ENCODE peak calls at places on chromosomes 6 and 20, in six cellular contexts. Z is left lung, J is left ventricle myocardium inferior, F is mesendoderm, L is GM12878, M is cardiac muscle cell. P is an unnamed sample. For H3K36me3, the result is how much of the 10 kb centered on the place peaks cover.

GRCh38 chr6:121780325-121781313 is 345.2 kb downstream of the GJA1 start:
- DNase-seq in Z (no peak), J (peak), F (peak), L (no peak), M (no peak), P (peak)

GRCh38 chr6:106063448-106063850 is 22.7 kb upstream of the PRDM1 start:
- DNase-seq in Z (no peak), J (no peak), F (no peak), L (no peak), M (no peak), P (no peak)

GRCh38 chr6:161137839-161138544 is 135.9 kb downstream of the AGPAT4 start:
- DNase-seq in Z (no peak), J (no peak), F (no peak), L (no peak), M (no peak), P (no peak)

GRCh38 chr6:79612457-79612856 is 18.7 kb upstream of the SH3BGRL2 start:
- DNase-seq in Z (no peak), J (no peak), F (no peak), L (no peak), M (no peak), P (no peak)

GRCh38 chr6:145705561-145705960 is 29.8 kb downstream of the EPM2A start:
- DNase-seq in Z (no peak), J (no peak), F (no peak), L (no peak), M (no peak), P (no peak)

GRCh38 chr6:69303382-69303781 is 493.4 kb downstream of the LMBRD1 start:
- DNase-seq in Z (no peak), J (no peak), F (no peak), L (no peak), M (no peak), P (no peak)

GRCh38 chr6:88730602-88731001 is 232.8 kb downstream of the RNGTT start:
- DNase-seq in Z (no peak), J (no peak), F (peak), L (no peak), M (no peak), P (no peak)

GRCh38 chr6:152143359-152143758 is 335.9 kb downstream of the ESR1 start:
- DNase-seq in Z (no peak), J (no peak), F (no peak), L (no peak), M (no peak), P (no peak)

GRCh38 chr6:125829433-125829832 is 38.7 kb downstream of the NCOA7 start:
- DNase-seq in Z (no peak), J (no peak), F (no peak), L (no peak), M (no peak), P (no peak)

GRCh38 chr6:156839591-156840001 is 62.4 kb downstream of the ARID1B start:
- DNase-seq in Z (no peak), J (no peak), F (peak), L (no peak), M (peak), P (no peak)

GRCh38 chr6:31692886-31693285 is 10.2 kb downstream of the ABHD16A start:
- DNase-seq in Z (peak), J (no peak), F (no peak), L (no peak), M (no peak), P (no peak)

GRCh38 chr6:16146527-16146955 is 17.7 kb downstream of the MYLIP start:
- DNase-seq in Z (no peak), J (no peak), F (no peak), L (no peak), M (no peak), P (no peak)

GRCh38 chr20:51337126-51337805 is 205.3 kb downstream of the NFATC2 start:
- DNase-seq in Z (no peak), J (no peak), F (no peak), L (no peak), M (no peak), P (no peak)

GRCh38 chr20:62063981-62064787 is 1.5 kb downstream of the TAF4 start:
- DNase-seq in Z (no peak), J (peak), F (peak), L (no peak), M (peak), P (peak)

GRCh38 chr20:37362231-37362792 is 16.4 kb downstream of the SRC start:
- DNase-seq in Z (no peak), J (no peak), F (no peak), L (no peak), M (no peak), P (no peak)

GRCh38 chr20:7667194-7667593 is 273.1 kb downstream of the HAO1 start:
- DNase-seq in Z (no peak), J (no peak), F (no peak), L (no peak), M (no peak), P (no peak)

GRCh38 chr6:4441981-4442434 is 306.6 kb upstream of the ECI2 start:
- DNase-seq in Z (no peak), J (no peak), F (no peak), L (no peak), M (no peak), P (no peak)

GRCh38 chr6:157908369-157909281 is 73.0 kb upstream of the SYNJ2 start:
- DNase-seq in Z (no peak), J (no peak), F (no peak), L (peak), M (no peak), P (no peak)

GRCh38 chr6:130893277-130893676 is 66.1 kb downstream of the SMLR1 start:
- DNase-seq in Z (no peak), J (no peak), F (no peak), L (no peak), M (no peak), P (no peak)

GRCh38 chr6:101435028-101435427 is 41.5 kb downstream of the GRIK2 start:
- DNase-seq in Z (no peak), J (no peak), F (no peak), L (no peak), M (no peak), P (no peak)

GRCh38 chr6:31888281-31889258 is 8.9 kb downstream of the EHMT2 start:
- DNase-seq in Z (peak), J (peak), F (no peak), L (no peak), M (peak), P (no peak)

GRCh38 chr20:58559368-58559729 is 44.1 kb upstream of the APCDD1L start:
- DNase-seq in Z (no peak), J (no peak), F (no peak), L (no peak), M (no peak), P (no peak)

GRCh38 chr6:45513843-45514242 is 136.1 kb upstream of the SUPT3H start:
- DNase-seq in Z (no peak), J (no peak), F (no peak), L (no peak), M (no peak), P (no peak)

GRCh38 chr20:63979549-63980316 is at the start of gene SAMD10:
- DNase-seq in Z (peak), J (no peak), F (peak), L (peak), M (peak), P (no peak)

GRCh38 chr20:45487231-45487635 is 17.7 kb downstream of the WFDC2 start:
- DNase-seq in Z (peak), J (no peak), F (peak), L (no peak), M (peak), P (no peak)

GRCh38 chr6:168133707-168134398 is 54.8 kb upstream of the FRMD1 start:
- DNase-seq in Z (no peak), J (no peak), F (no peak), L (no peak), M (no peak), P (no peak)

GRCh38 chr20:41355192-41355591 is 11.4 kb downstream of the EMILIN3 start:
- DNase-seq in Z (no peak), J (no peak), F (no peak), L (no peak), M (no peak), P (no peak)

GRCh38 chr6:39653631-39654030 is 71.6 kb downstream of the KIF6 start:
- DNase-seq in Z (no peak), J (no peak), F (peak), L (no peak), M (no peak), P (no peak)

GRCh38 chr6:10951675-10952282 is 64.9 kb downstream of the SYCP2L start:
- DNase-seq in Z (no peak), J (no peak), F (peak), L (no peak), M (peak), P (no peak)

GRCh38 chr6:82084324-82084920 is 163.1 kb downstream of the IBTK start:
- DNase-seq in Z (no peak), J (no peak), F (no peak), L (no peak), M (no peak), P (no peak)

GRCh38 chr6:170043150-170043819 is 247.6 kb downstream of the DLL1 start:
- DNase-seq in Z (no peak), J (no peak), F (no peak), L (no peak), M (peak), P (no peak)

GRCh38 chr20:52859156-52859887 is 112.8 kb upstream of the TSHZ2 start:
- DNase-seq in Z (no peak), J (peak), F (peak), L (no peak), M (no peak), P (no peak)
- H3K27ac ChIP-seq in Z (no peak), J (peak), F (no peak), L (no peak), M (no peak), P (no peak)

GRCh38 chr20:60242836-60243520 is 284.8 kb downstream of the CDH26 start:
- DNase-seq in Z (no peak), J (no peak), F (no peak), L (no peak), M (no peak), P (no peak)

GRCh38 chr20:60239981-60240380 is 281.8 kb downstream of the CDH26 start:
- DNase-seq in Z (no peak), J (no peak), F (no peak), L (no peak), M (no peak), P (no peak)

GRCh38 chr20:60240986-60241385 is 282.8 kb downstream of the CDH26 start:
- DNase-seq in Z (no peak), J (no peak), F (no peak), L (no peak), M (no peak), P (no peak)

GRCh38 chr20:60246751-60247150 is 288.5 kb downstream of the CDH26 start:
- DNase-seq in Z (no peak), J (no peak), F (no peak), L (no peak), M (no peak), P (no peak)

DNA sequence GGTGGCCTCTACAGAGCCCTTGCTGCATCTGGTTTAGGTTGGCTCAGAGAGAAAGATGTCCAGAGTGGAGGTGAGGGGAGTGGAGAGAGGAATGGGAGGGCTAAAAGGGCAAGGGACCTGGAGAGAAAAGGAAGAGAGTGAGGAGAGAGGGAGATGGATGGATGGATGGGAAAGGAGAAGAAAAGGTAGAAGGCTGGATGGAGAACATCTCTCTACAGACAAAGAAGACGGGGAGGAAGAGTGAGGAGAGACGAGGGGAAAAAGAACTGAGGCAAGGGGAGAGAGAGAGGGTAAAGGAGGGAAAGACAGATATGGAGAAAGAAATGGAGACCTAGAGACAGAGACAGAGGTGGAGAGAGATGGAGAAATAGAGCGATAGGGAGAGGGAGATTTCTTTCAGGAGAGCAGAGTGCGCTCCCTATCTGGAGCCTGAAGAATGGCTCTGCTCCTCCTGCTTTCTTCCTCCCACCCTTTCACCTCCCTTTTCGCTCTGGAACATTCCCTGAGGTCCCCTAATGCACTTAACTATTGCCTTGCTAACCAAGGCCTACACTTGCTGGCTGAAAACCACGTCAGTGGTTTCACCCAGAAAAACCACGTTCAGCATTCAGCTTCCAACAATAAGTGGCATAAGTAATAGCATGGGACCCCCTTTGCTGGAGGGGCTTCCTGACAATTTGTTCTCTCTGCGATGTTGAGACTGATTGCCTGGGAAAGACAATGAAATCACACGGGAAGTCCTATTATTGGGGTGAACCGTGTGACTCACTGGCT is 286.3 kb downstream of the CDH26 start:
- DNase-seq in Z (no peak), J (no peak), F (no peak), L (no peak), M (no peak), P (no peak)
- H3K36me3 ChIP-seq in Z (under half), J (under half), F (under half), L (under half), M (under half), P (under half)

DNA sequence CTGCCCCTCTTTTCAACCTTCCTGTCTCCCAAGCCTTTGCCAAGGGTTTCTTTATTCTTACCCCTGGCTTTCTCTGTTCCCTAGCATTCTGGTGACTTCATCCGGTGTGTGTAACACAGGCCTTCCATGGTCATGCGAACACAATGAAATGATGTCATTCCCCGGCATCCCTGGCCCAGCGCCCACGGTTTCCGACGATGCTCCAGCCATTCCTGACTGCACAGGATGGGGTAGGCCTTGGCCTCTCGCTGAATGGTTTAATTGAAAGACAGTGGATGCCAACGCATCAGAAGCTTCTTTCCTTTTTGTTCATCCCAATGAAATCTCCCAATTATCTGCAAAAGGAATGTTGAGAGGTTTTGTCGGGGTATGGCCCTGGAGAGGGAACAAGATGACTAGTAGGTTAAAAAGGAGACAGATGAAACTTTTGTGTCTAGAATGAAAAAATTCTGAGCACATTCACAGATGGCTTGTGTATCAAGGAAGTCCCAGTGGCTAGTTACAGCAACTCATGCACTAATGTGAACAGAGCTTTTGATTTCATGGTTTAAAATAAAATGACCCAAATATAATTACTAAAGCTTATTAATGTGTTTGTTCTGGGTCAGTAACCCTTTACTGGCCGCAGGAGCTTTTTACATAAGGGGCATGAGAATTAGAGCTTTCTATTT is 655.0 kb downstream of the QKI start:
- DNase-seq in Z (no peak), J (peak), F (no peak), L (no peak), M (no peak), P (no peak)
- H3K27ac ChIP-seq in Z (peak), J (peak), F (no peak), L (no peak), M (no peak), P (peak)

GRCh38 chr6:84089552-84089951 is 56.0 kb downstream of the MRAP2 start:
- DNase-seq in Z (no peak), J (no peak), F (no peak), L (no peak), M (no peak), P (no peak)
- H3K36me3 ChIP-seq in Z (under half), J (under half), F (under half), L (under half), M (under half), P (under half)

GRCh38 chr20:38963745-38964144 is 1.6 kb downstream of the DHX35 start:
- DNase-seq in Z (no peak), J (no peak), F (no peak), L (no peak), M (no peak), P (no peak)
- H3K27ac ChIP-seq in Z (no peak), J (no peak), F (no peak), L (no peak), M (no peak), P (no peak)